ENCODE peak calls at places on chromosomes 2 and 18, in seven cellular contexts. T, K, H, Y, D, R and E are unnamed samples.

GRCh38 chr2:27961997-27962396 is 71.5 kb downstream of the BABAM2 start:
- DNase-seq in R (no peak), Y (peak), K (no peak), D (no peak), T (no peak), H (no peak), E (no peak)

GRCh38 chr18:31484461-31484860 is 13.5 kb upstream of the DSG2 start:
- DNase-seq in H (no peak), R (no peak), K (no peak), T (no peak), D (no peak), Y (no peak), E (no peak)

GRCh38 chr2:216661051-216661450 is 27.8 kb downstream of the IGFBP2 start:
- DNase-seq in K (no peak), H (no peak), R (no peak), D (no peak), T (no peak), Y (no peak), E (no peak)

GRCh38 chr2:215729985-215730620 is 283.2 kb downstream of the MREG start:
- DNase-seq in Y (no peak), K (no peak), D (no peak), R (no peak), H (no peak), T (no peak), E (no peak)

GRCh38 chr2:184419744-184420143 is 178.6 kb upstream of the ZNF804A start:
- DNase-seq in D (no peak), R (no peak), K (no peak), Y (no peak), H (no peak), T (no peak), E (no peak)

GRCh38 chr2:75290600-75291140 is 91.3 kb upstream of the TACR1 start:
- DNase-seq in K (no peak), Y (peak), D (no peak), H (no peak), T (no peak), R (no peak), E (peak)

GRCh38 chr18:58005036-58005435 is 39.0 kb upstream of the NEDD4L start:
- DNase-seq in T (no peak), D (no peak), K (no peak), H (peak), Y (no peak), R (no peak), E (peak)

GRCh38 chr2:109396338-109397180 is 217.2 kb downstream of the SEPTIN10 start:
- DNase-seq in T (no peak), K (no peak), H (no peak), Y (peak), D (no peak), R (no peak), E (no peak)

GRCh38 chr2:223093436-223093839 is 41.4 kb downstream of the KCNE4 start:
- DNase-seq in K (no peak), R (no peak), D (no peak), T (peak), Y (peak), H (no peak), E (peak)

GRCh38 chr2:127584516-127585033 is 49.1 kb downstream of the MYO7B start:
- DNase-seq in Y (no peak), R (no peak), D (no peak), T (no peak), K (no peak), H (no peak), E (no peak)

GRCh38 chr18:8402237-8402636 is 207.0 kb upstream of the RAB12 start:
- DNase-seq in T (no peak), K (no peak), H (no peak), D (no peak), Y (no peak), R (no peak), E (no peak)

GRCh38 chr2:199455533-199456382 is 2.0 kb downstream of the SATB2 start:
- DNase-seq in D (peak), Y (peak), K (no peak), T (peak), H (peak), R (no peak), E (peak)

GRCh38 chr2:95044598-95044997 is 19.1 kb downstream of the MAL start:
- DNase-seq in D (peak), H (no peak), R (no peak), K (no peak), T (no peak), Y (no peak), E (no peak)

GRCh38 chr2:235839974-235840373 is 328.2 kb downstream of the GBX2 start:
- DNase-seq in R (no peak), T (no peak), H (no peak), K (no peak), Y (no peak), D (no peak), E (no peak)

GRCh38 chr2:68172990-68173715 is 15.5 kb downstream of the PNO1 start:
- DNase-seq in R (no peak), Y (no peak), K (no peak), T (no peak), D (no peak), H (no peak), E (no peak)

GRCh38 chr2:190334479-190335224 is 8.7 kb upstream of the INPP1 start:
- DNase-seq in R (no peak), T (peak), K (no peak), H (no peak), D (no peak), Y (peak), E (no peak)

GRCh38 chr2:46794693-46795317 is 120.8 kb downstream of the MCFD2 start:
- DNase-seq in R (no peak), D (no peak), T (no peak), K (no peak), H (no peak), Y (no peak), E (no peak)

GRCh38 chr18:47283476-47283875 is 32.0 kb upstream of the SKOR2 start:
- DNase-seq in K (no peak), Y (peak), R (no peak), T (no peak), H (peak), D (no peak), E (peak)

GRCh38 chr2:221133941-221134340 is 438.2 kb downstream of the EPHA4 start:
- DNase-seq in D (no peak), K (no peak), H (no peak), T (no peak), R (no peak), Y (no peak), E (no peak)

GRCh38 chr2:207504513-207505171 is 25.1 kb upstream of the CREB1 start:
- DNase-seq in H (no peak), K (no peak), T (no peak), D (no peak), Y (peak), R (no peak), E (peak)

GRCh38 chr2:47179325-47179724 is 24.2 kb upstream of the STPG4 start:
- DNase-seq in Y (no peak), D (no peak), H (no peak), R (no peak), T (no peak), K (no peak), E (no peak)

GRCh38 chr2:68018727-68019126 is 44.1 kb downstream of the C1D start:
- DNase-seq in K (no peak), R (no peak), D (no peak), T (no peak), H (no peak), Y (no peak), E (no peak)

GRCh38 chr2:257429-257828 is 6.4 kb downstream of the SH3YL1 start:
- DNase-seq in H (no peak), K (no peak), T (no peak), R (no peak), D (no peak), Y (no peak), E (no peak)

GRCh38 chr2:169507698-169508097 is 1.8 kb upstream of the KLHL41 start:
- DNase-seq in Y (peak), K (no peak), D (no peak), H (no peak), R (no peak), T (no peak), E (peak)

GRCh38 chr2:8983571-8983970 is 19.9 kb downstream of the MBOAT2 start:
- DNase-seq in H (no peak), T (no peak), R (no peak), K (no peak), D (no peak), Y (no peak), E (no peak)

GRCh38 chr2:2232167-2232566 is 98.9 kb downstream of the MYT1L start:
- DNase-seq in K (no peak), H (no peak), D (no peak), Y (no peak), R (no peak), T (peak), E (no peak)

GRCh38 chr2:18791172-18791797 is 201.9 kb upstream of the NT5C1B start:
- DNase-seq in H (no peak), D (peak), Y (no peak), K (no peak), R (no peak), T (no peak), E (peak)

GRCh38 chr2:64975232-64975791 is 13.9 kb upstream of the SLC1A4 start:
- DNase-seq in Y (peak), K (no peak), R (no peak), D (no peak), T (peak), H (no peak), E (peak)

GRCh38 chr18:12765127-12765526 is 62.3 kb downstream of the PSMG2 start:
- DNase-seq in R (no peak), K (no peak), T (no peak), H (no peak), Y (no peak), D (no peak), E (no peak)

GRCh38 chr2:58865436-58865835 is 624.3 kb upstream of the FANCL start:
- DNase-seq in R (no peak), H (no peak), D (no peak), K (no peak), T (no peak), Y (no peak), E (no peak)

GRCh38 chr18:21389283-21389682 is 147.3 kb downstream of the GREB1L start:
- DNase-seq in K (no peak), H (no peak), D (no peak), T (no peak), R (no peak), Y (no peak), E (no peak)

GRCh38 chr2:157751462-157752058 is 122.9 kb upstream of the ACVR1C start:
- DNase-seq in T (peak), R (no peak), K (no peak), Y (peak), H (no peak), D (no peak), E (peak)

DNA sequence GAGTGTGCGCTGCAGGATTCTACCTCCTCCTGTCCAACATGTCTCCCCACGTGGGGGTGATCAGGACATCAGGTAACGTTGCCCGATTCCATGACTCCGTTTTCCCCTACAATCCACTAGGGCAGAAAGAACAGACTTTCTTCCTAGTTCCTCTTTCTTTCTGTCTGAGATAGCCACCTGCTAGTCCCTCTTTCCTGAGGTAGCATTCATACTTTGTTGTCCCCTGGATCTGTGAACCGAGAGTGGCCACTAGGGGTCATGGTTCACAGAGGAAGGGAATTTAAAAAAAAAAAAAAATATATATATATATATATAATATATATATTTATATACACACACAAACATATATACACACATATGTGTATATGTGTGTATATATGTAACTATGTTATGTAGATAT is 210.0 kb upstream of the ZNF521 start:
- DNase-seq in D (no peak), H (peak), Y (peak), T (no peak), K (no peak), R (no peak), E (peak)
- TF ChIP-seq CTCF in D (no peak), H (no peak), Y (peak), T (no peak), K (no peak), R (no peak), E (peak)

DNA sequence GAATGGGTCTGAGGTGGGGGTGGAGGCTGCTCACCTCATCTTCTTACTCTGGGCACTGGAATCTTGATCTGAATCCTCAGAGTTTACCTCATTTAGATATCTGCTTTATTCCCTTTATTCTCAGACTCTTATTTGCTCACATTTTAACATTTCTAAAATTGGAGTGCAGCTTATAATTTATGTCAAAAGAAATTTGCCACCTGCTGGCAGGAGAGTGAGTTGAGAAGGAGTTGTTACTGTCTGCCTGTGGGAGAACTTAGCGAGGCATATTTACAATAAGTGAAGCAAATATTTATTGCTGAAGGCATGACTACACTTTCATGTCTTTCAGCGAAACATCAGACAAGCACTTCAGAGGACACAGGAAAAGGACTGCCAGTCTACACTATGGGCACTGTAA is 16.4 kb upstream of the KIAA2012 start:
- DNase-seq in T (peak), R (no peak), H (peak), D (no peak), K (no peak), Y (no peak), E (peak)
- TF ChIP-seq CTCF in T (no peak), R (no peak), H (peak), D (no peak), K (peak), Y (peak), E (peak)

DNA sequence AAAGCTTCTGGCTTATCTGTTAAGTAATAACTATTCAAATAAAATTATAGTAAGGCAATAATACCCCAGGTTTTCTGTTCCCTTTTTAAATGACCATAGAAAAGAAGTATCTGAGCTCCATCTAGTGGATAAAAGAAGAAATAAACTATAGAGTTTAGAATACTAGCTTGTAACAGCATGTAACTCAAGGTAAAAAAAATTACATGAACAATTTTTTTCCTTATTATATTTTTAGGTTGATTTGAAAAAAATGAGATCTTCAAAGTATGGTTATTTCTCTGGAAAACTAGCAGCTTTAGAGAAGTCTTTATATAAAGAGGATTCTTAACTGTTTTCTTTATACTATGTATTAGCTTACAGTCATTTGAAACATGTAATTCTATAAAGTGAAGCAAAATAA is 58.1 kb downstream of the NCKAP1 start:
- DNase-seq in R (no peak), Y (peak), K (no peak), D (no peak), T (no peak), H (no peak), E (peak)
- TF ChIP-seq CTCF in R (peak), Y (peak), K (peak), D (peak), T (peak), H (no peak), E (peak)

DNA sequence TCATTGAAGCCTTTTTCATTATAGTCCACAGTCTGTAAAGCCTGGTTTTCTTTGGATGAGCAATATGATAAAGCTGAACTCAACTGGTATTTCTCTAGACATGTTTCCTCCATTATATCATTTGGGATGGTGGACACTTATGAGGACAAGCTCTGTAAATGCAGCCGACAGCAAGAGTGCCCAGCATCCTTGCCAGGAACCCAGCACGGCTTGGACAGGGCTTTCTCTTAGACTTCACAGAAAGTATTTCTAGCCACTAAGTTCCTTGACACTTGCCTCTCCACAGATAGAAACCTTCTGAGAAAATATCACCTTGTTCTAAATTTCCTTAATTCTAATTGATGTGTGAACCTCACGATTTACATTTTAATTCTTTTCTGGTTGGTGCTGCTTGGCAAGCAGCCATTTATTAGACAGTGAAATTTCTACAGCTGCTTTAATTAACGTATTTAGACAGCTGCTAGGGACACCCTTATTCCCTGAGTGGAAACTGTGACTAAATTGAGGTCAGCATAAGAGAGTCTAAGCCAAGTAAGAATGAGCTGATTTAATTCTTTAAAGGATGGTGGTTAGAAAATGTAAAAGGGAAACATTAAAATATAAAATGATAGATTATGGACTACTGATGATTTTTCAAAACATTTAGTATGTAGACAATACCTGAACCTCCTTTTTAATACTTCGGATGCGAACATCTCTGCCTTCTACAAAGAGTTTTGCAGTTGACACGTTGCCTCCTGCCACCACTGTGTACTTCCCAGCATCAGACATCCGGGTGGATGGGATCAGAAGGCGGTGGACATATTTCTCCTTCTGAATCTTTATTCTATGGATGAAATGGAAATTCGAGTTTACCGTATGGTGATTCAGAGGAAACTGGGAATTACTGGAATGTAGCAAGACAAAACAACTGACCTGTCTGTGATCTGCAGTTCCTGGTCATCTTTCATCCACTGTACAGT is 39.8 kb downstream of the TTN start:
- DNase-seq in T (no peak), R (no peak), K (no peak), H (no peak), D (no peak), Y (no peak), E (no peak)
- TF ChIP-seq CTCF in T (no peak), R (no peak), K (no peak), H (no peak), D (no peak), Y (no peak), E (no peak)